ENCODE peak calls at places on chromosomes 12 and 14, in seven cellular contexts. E is breast epithelium, K is upper lobe of right lung, Y is left ventricle myocardium inferior, T is gastrocnemius medialis, X is lower lobe of right lung, Q is uterus. R is an unnamed sample. For H3K4me1, the result is how much of the 10 kb centered on the place peaks cover.

GRCh38 chr12:70617450-70617849 is 19.8 kb downstream of the PTPRB start:
- DNase-seq in E (no peak), K (no peak), Y (no peak), T (no peak), X (no peak), Q (no peak), R (no peak)

GRCh38 chr14:49512147-49512551 is 74.0 kb downstream of the RPS29 start:
- DNase-seq in E (no peak), K (no peak), Y (no peak), T (no peak), X (no peak), Q (no peak), R (no peak)

GRCh38 chr12:31618228-31619025 is 27.5 kb upstream of the DENND5B start:
- DNase-seq in E (no peak), K (no peak), Y (no peak), T (no peak), X (no peak), Q (no peak), R (no peak)

GRCh38 chr14:103087343-103087835 is 3.4 kb downstream of the LBHD2 start:
- DNase-seq in E (no peak), K (no peak), Y (no peak), T (no peak), X (peak), Q (no peak), R (no peak)

GRCh38 chr14:43258396-43258795 is 1248.7 kb downstream of the FSCB start:
- DNase-seq in E (no peak), K (no peak), Y (no peak), T (no peak), X (no peak), Q (no peak), R (no peak)

GRCh38 chr14:82855912-82856381 is 1322.3 kb upstream of the SEL1L start:
- DNase-seq in E (no peak), K (no peak), Y (no peak), T (no peak), X (no peak), Q (no peak), R (no peak)

GRCh38 chr12:67942704-67943103 is 46.5 kb upstream of the IFNG-AS1 start:
- DNase-seq in E (no peak), K (no peak), Y (no peak), T (no peak), X (no peak), Q (no peak), R (no peak)

GRCh38 chr14:68178282-68178681 is 358.7 kb downstream of the RAD51B start:
- DNase-seq in E (no peak), K (no peak), Y (no peak), T (no peak), X (no peak), Q (no peak), R (no peak)

GRCh38 chr14:60944206-60944605 is 36.7 kb downstream of the TRMT5 start:
- DNase-seq in E (no peak), K (no peak), Y (no peak), T (peak), X (no peak), Q (no peak), R (no peak)

GRCh38 chr12:52203126-52203921 is 11.5 kb upstream of the KRT80 start:
- DNase-seq in E (peak), K (peak), Y (peak), T (no peak), X (peak), Q (no peak), R (peak)

GRCh38 chr14:77124345-77125274 is 17.0 kb downstream of the ZDHHC22 start:
- DNase-seq in E (no peak), K (peak), Y (peak), T (no peak), X (peak), Q (peak), R (peak)

GRCh38 chr12:96457191-96457930 is 32.0 kb upstream of the CFAP54 start:
- DNase-seq in E (no peak), K (no peak), Y (no peak), T (no peak), X (no peak), Q (no peak), R (no peak)

GRCh38 chr12:69464433-69464832 is 5.8 kb upstream of the FRS2 start:
- DNase-seq in E (no peak), K (no peak), Y (no peak), T (no peak), X (no peak), Q (no peak), R (no peak)

GRCh38 chr12:109840349-109841073 is 7.3 kb upstream of the TRPV4 start:
- DNase-seq in E (peak), K (no peak), Y (no peak), T (no peak), X (peak), Q (no peak), R (no peak)

GRCh38 chr14:106564058-106564643 is 1037.8 kb downstream of the TMEM121 start:
- DNase-seq in E (no peak), K (peak), Y (no peak), T (no peak), X (peak), Q (no peak), R (no peak)

GRCh38 chr12:79725987-79726386 is 35.2 kb upstream of the PAWR start:
- DNase-seq in E (no peak), K (no peak), Y (no peak), T (no peak), X (no peak), Q (no peak), R (no peak)

GRCh38 chr12:106213721-106214121 is 34.1 kb downstream of the CKAP4 start:
- DNase-seq in E (no peak), K (no peak), Y (no peak), T (no peak), X (no peak), Q (no peak), R (no peak)

GRCh38 chr12:88743946-88744685 is 163.8 kb upstream of the KITLG start:
- DNase-seq in E (no peak), K (no peak), Y (no peak), T (no peak), X (no peak), Q (no peak), R (no peak)

GRCh38 chr12:68784015-68784414 is 24.0 kb upstream of the MDM2 start:
- DNase-seq in E (no peak), K (no peak), Y (no peak), T (no peak), X (peak), Q (no peak), R (no peak)

GRCh38 chr14:101972126-101972785 is 7.9 kb downstream of the DYNC1H1 start:
- DNase-seq in E (peak), K (peak), Y (peak), T (peak), X (peak), Q (peak), R (peak)

GRCh38 chr12:75666980-75667359 is 155.6 kb upstream of the KRR1 start:
- DNase-seq in E (no peak), K (no peak), Y (no peak), T (no peak), X (no peak), Q (no peak), R (no peak)

GRCh38 chr12:53659609-53660008 is 16.3 kb downstream of the ATP5MC2 start:
- DNase-seq in E (no peak), K (no peak), Y (no peak), T (no peak), X (no peak), Q (no peak), R (no peak)

GRCh38 chr12:98852181-98852580 is 207.1 kb downstream of the APAF1 start:
- DNase-seq in E (no peak), K (no peak), Y (no peak), T (no peak), X (no peak), Q (no peak), R (no peak)

GRCh38 chr14:104734991-104735779 is 11.2 kb downstream of the ADSS1 start:
- DNase-seq in E (no peak), K (no peak), Y (no peak), T (peak), X (no peak), Q (no peak), R (no peak)

GRCh38 chr12:59834659-59835474 is 239.0 kb downstream of the SLC16A7 start:
- DNase-seq in E (no peak), K (no peak), Y (no peak), T (no peak), X (no peak), Q (no peak), R (no peak)

GRCh38 chr14:34199585-34199984 is 248.7 kb upstream of the EGLN3 start:
- DNase-seq in E (no peak), K (no peak), Y (no peak), T (no peak), X (no peak), Q (no peak), R (no peak)

GRCh38 chr14:100012478-100012925 is 52.7 kb upstream of the EVL start:
- DNase-seq in E (no peak), K (no peak), Y (no peak), T (no peak), X (no peak), Q (no peak), R (no peak)

GRCh38 chr14:72744416-72745120 is 149.3 kb downstream of the DPF3 start:
- DNase-seq in E (no peak), K (no peak), Y (no peak), T (no peak), X (no peak), Q (no peak), R (peak)

GRCh38 chr14:97180304-97181200 is 383.4 kb downstream of the VRK1 start:
- DNase-seq in E (no peak), K (no peak), Y (no peak), T (no peak), X (no peak), Q (no peak), R (no peak)

GRCh38 chr12:62211510-62211909 is 48.7 kb upstream of the USP15 start:
- DNase-seq in E (no peak), K (no peak), Y (no peak), T (no peak), X (no peak), Q (no peak), R (no peak)

GRCh38 chr12:122870867-122871664 is 24.9 kb downstream of the VPS37B start:
- DNase-seq in E (peak), K (peak), Y (no peak), T (no peak), X (peak), Q (peak), R (peak)

GRCh38 chr12:102120886-102121285 is 903 bp downstream of the PARPBP start:
- DNase-seq in E (no peak), K (no peak), Y (no peak), T (no peak), X (no peak), Q (no peak), R (no peak)

GRCh38 chr12:15356831-15357456 is 34.6 kb downstream of the PTPRO start:
- DNase-seq in E (no peak), K (no peak), Y (no peak), T (no peak), X (no peak), Q (no peak), R (no peak)

GRCh38 chr12:127290251-127290650 is 976.7 kb upstream of the TMEM132C start:
- DNase-seq in E (no peak), K (no peak), Y (no peak), T (no peak), X (no peak), Q (no peak), R (no peak)

GRCh38 chr12:50053583-50053982 is 3.8 kb upstream of the ASIC1 start:
- DNase-seq in E (no peak), K (no peak), Y (no peak), T (no peak), X (no peak), Q (no peak), R (no peak)

GRCh38 chr12:180445-180844 is 33.5 kb downstream of the SLC6A12 start:
- DNase-seq in E (no peak), K (peak), Y (peak), T (peak), X (peak), Q (no peak), R (peak)

GRCh38 chr12:65747338-65747737 is 76.9 kb upstream of the HMGA2 start:
- DNase-seq in E (no peak), K (no peak), Y (no peak), T (no peak), X (no peak), Q (no peak), R (no peak)

DNA sequence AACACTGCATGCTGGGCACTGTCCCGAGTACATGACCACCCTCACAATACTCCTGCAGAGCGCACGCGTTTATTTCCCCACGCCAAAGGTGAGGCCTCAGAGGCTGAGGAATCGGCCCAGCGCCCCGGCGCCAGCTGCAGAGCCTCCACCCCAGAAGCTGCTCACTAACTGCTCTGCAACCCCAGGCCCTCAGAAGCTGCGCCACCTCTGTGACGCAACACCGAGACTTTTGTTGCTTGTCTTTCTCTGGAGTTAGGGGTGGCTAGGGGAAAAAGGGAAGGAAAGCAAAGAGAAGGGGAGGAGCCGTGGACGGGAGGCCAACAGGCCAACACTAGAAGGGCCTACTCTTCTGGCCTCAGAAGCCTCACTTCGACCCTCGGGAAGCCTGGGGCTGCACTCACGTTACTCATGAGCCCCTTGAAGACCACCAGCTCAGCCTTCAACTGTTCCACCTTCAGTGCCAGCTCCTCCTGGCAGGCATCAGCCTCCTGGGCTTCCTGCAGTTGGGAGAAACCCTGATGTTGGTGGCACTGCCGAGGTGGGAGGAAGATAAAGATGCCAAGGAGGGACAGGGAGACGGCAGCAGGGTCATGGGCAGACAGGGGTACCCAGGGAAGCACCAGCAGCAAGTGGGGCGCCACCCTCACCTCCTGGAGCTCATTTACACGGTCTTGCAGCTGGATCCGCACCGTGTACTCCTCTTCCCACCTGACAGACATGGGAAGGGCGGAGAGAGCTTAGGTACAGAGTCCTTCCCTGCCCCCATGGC is 5.4 kb downstream of the IFFO1 start:
- DNase-seq in E (no peak), K (no peak), Y (peak), T (no peak), X (peak), Q (no peak), R (peak)
- H3K4me3 ChIP-seq in E (peak), K (no peak), Y (peak), T (peak), X (peak), Q (no peak), R (peak)

GRCh38 chr12:120258323-120258896 is 7.1 kb downstream of the PXN start:
- DNase-seq in E (no peak), K (no peak), Y (no peak), T (no peak), X (no peak), Q (no peak), R (no peak)
- H3K4me1 ChIP-seq in E (under half), K (half or more), Y (half or more), T (half or more), X (half or more), Q (under half), R (under half)

GRCh38 chr14:95697764-95698163 is 11.5 kb downstream of the TCL1B start:
- DNase-seq in E (no peak), K (no peak), Y (no peak), T (no peak), X (no peak), Q (no peak), R (no peak)
- TF ChIP-seq CTCF in E (no peak), K (no peak), Y (no peak), T (no peak), X (no peak), Q (no peak), R (no peak)

GRCh38 chr12:25248732-25249131 is 2.0 kb downstream of the KRAS start:
- DNase-seq in E (no peak), K (no peak), Y (no peak), T (no peak), X (no peak), Q (no peak), R (no peak)
- H3K4me3 ChIP-seq in E (no peak), K (no peak), Y (peak), T (no peak), X (no peak), Q (no peak), R (no peak)

R was measured in ascending aorta.